ENCODE peak calls at places on chromosome 17, in four cellular contexts. One of them, this sample, is unnamed.

GRCh38 chr17:41678411-41678906 is 10.2 kb upstream of the EIF1 start:
- DNase-seq in activated naive CD4-positive, alpha-beta T cell treated with Interleukin-2 at 50 U/mL for 16 hours: no peak
- DNase-seq in glutamatergic neuron: no peak
- DNase-seq in lower leg skin: no peak
- DNase-seq in this sample: no peak

GRCh38 chr17:949623-950338 is 29.8 kb downstream of the NXN start:
- DNase-seq in glutamatergic neuron: peak; percentile 81
- DNase-seq in lower leg skin: no peak
- DNase-seq in activated naive CD4-positive, alpha-beta T cell treated with Interleukin-2 at 50 U/mL for 16 hours: no peak
- DNase-seq in this sample: no peak

GRCh38 chr17:80847506-80848230 is 144.0 kb upstream of the CHMP6 start:
- DNase-seq in glutamatergic neuron: no peak
- DNase-seq in activated naive CD4-positive, alpha-beta T cell treated with Interleukin-2 at 50 U/mL for 16 hours: peak; percentile 72
- DNase-seq in lower leg skin: peak; percentile 72
- DNase-seq in this sample: peak; percentile 14

GRCh38 chr17:79574656-79575055 is 36.2 kb downstream of the RBFOX3 start:
- DNase-seq in glutamatergic neuron: no peak
- DNase-seq in lower leg skin: no peak
- DNase-seq in activated naive CD4-positive, alpha-beta T cell treated with Interleukin-2 at 50 U/mL for 16 hours: no peak
- DNase-seq in this sample: no peak

GRCh38 chr17:75764417-75764710 is 628 bp downstream of the GALK1 start:
- DNase-seq in glutamatergic neuron: no peak
- DNase-seq in lower leg skin: no peak
- DNase-seq in activated naive CD4-positive, alpha-beta T cell treated with Interleukin-2 at 50 U/mL for 16 hours: no peak
- DNase-seq in this sample: no peak

GRCh38 chr17:65198653-65199382 is 61.6 kb downstream of the RGS9 start:
- DNase-seq in activated naive CD4-positive, alpha-beta T cell treated with Interleukin-2 at 50 U/mL for 16 hours: no peak
- DNase-seq in lower leg skin: no peak
- DNase-seq in glutamatergic neuron: no peak
- DNase-seq in this sample: no peak

GRCh38 chr17:29565643-29566472 is 979 bp downstream of the ABHD15 start:
- DNase-seq in activated naive CD4-positive, alpha-beta T cell treated with Interleukin-2 at 50 U/mL for 16 hours: peak; percentile 61
- DNase-seq in lower leg skin: peak; percentile 91
- DNase-seq in glutamatergic neuron: no peak
- DNase-seq in this sample: peak; percentile 20

GRCh38 chr17:50534222-50534978 is 1.9 kb downstream of the EPN3 start:
- DNase-seq in lower leg skin: peak; percentile 89
- DNase-seq in activated naive CD4-positive, alpha-beta T cell treated with Interleukin-2 at 50 U/mL for 16 hours: peak; percentile 29
- DNase-seq in glutamatergic neuron: no peak
- DNase-seq in this sample: no peak

GRCh38 chr17:34424814-34425490 is 61.9 kb upstream of the CCL1 start:
- DNase-seq in activated naive CD4-positive, alpha-beta T cell treated with Interleukin-2 at 50 U/mL for 16 hours: no peak
- DNase-seq in lower leg skin: peak; percentile 32
- DNase-seq in glutamatergic neuron: peak; percentile 47
- DNase-seq in this sample: no peak

GRCh38 chr17:75393523-75394331 is 11.8 kb downstream of the GRB2 start:
- DNase-seq in glutamatergic neuron: peak; percentile 100
- DNase-seq in lower leg skin: peak; percentile 99
- DNase-seq in activated naive CD4-positive, alpha-beta T cell treated with Interleukin-2 at 50 U/mL for 16 hours: peak; percentile 82
- DNase-seq in this sample: peak; percentile 98

GRCh38 chr17:79946352-79947231 is 89.1 kb downstream of the TBC1D16 start:
- DNase-seq in activated naive CD4-positive, alpha-beta T cell treated with Interleukin-2 at 50 U/mL for 16 hours: no peak
- DNase-seq in glutamatergic neuron: no peak
- DNase-seq in lower leg skin: peak; percentile 76
- DNase-seq in this sample: no peak

GRCh38 chr17:31754239-31754945 is 104.7 kb downstream of the COPRS start:
- DNase-seq in lower leg skin: no peak
- DNase-seq in activated naive CD4-positive, alpha-beta T cell treated with Interleukin-2 at 50 U/mL for 16 hours: no peak
- DNase-seq in glutamatergic neuron: no peak
- DNase-seq in this sample: no peak

GRCh38 chr17:38568845-38569510 is 36.8 kb downstream of the SRCIN1 start:
- DNase-seq in glutamatergic neuron: no peak
- DNase-seq in lower leg skin: no peak
- DNase-seq in activated naive CD4-positive, alpha-beta T cell treated with Interleukin-2 at 50 U/mL for 16 hours: no peak
- DNase-seq in this sample: no peak